ENCODE peak calls at places on chromosomes 5 and 9, in nine cellular contexts. A is right atrium auricular region, X is lower leg skin, W is cardiac muscle cell, H is endothelial cell of umbilical vein, E is SJSA1, L is foreskin fibroblast, G is hepatocyte, K is breast epithelium. S is an unnamed sample.

GRCh38 chr9:100499866-100500265 is 26.9 kb downstream of the TMEFF1 start:
- DNase-seq in A (no peak), X (no peak), W (no peak), H (no peak), E (no peak), L (no peak), G (no peak), K (no peak), S (no peak)

GRCh38 chr9:3980212-3980611 is 319.7 kb downstream of the GLIS3 start:
- DNase-seq in A (no peak), X (no peak), W (peak), H (no peak), E (no peak), L (no peak), G (no peak), K (no peak), S (no peak)

GRCh38 chr5:91332267-91333044 is 50.7 kb downstream of the ARRDC3 start:
- DNase-seq in A (no peak), X (no peak), W (no peak), H (no peak), E (peak), L (peak), G (peak), K (no peak), S (no peak)

GRCh38 chr9:120928720-120929389 is 2.3 kb upstream of the TRAF1 start:
- DNase-seq in A (peak), X (peak), W (peak), H (peak), E (no peak), L (peak), G (peak), K (peak), S (no peak)

GRCh38 chr5:135040331-135041144 is 6.5 kb upstream of the PITX1 start:
- DNase-seq in A (no peak), X (no peak), W (peak), H (no peak), E (no peak), L (no peak), G (no peak), K (no peak), S (no peak)

GRCh38 chr5:73330613-73331012 is 118.0 kb downstream of the FOXD1 start:
- DNase-seq in A (no peak), X (no peak), W (no peak), H (no peak), E (no peak), L (no peak), G (no peak), K (no peak), S (no peak)

GRCh38 chr9:133647765-133648469 is 11.8 kb downstream of the DBH start:
- DNase-seq in A (no peak), X (no peak), W (no peak), H (no peak), E (no peak), L (no peak), G (no peak), K (no peak), S (no peak)

GRCh38 chr5:82720764-82721163 is 356.4 kb downstream of the TMEM167A start:
- DNase-seq in A (no peak), X (no peak), W (no peak), H (no peak), E (peak), L (no peak), G (no peak), K (no peak), S (no peak)

GRCh38 chr5:172715931-172716682 is 54.9 kb downstream of the DUSP1 start:
- DNase-seq in A (no peak), X (no peak), W (no peak), H (no peak), E (no peak), L (no peak), G (no peak), K (no peak), S (no peak)

GRCh38 chr5:3199941-3200340 is 395.7 kb upstream of the IRX1 start:
- DNase-seq in A (no peak), X (no peak), W (no peak), H (no peak), E (no peak), L (no peak), G (no peak), K (no peak), S (no peak)

GRCh38 chr5:36842087-36842486 is 34.5 kb upstream of the NIPBL start:
- DNase-seq in A (no peak), X (no peak), W (no peak), H (no peak), E (no peak), L (no peak), G (no peak), K (no peak), S (no peak)

GRCh38 chr9:106861585-106862114 is 1.3 kb upstream of the ZNF462 start:
- DNase-seq in A (no peak), X (no peak), W (no peak), H (peak), E (no peak), L (no peak), G (no peak), K (no peak), S (no peak)

GRCh38 chr9:115036691-115037090 is 81.3 kb downstream of the TNC start:
- DNase-seq in A (no peak), X (no peak), W (no peak), H (no peak), E (no peak), L (no peak), G (no peak), K (no peak), S (no peak)

GRCh38 chr5:132471006-132471907 is 19.3 kb downstream of the IRF1 start:
- DNase-seq in A (no peak), X (no peak), W (no peak), H (no peak), E (no peak), L (no peak), G (no peak), K (peak), S (no peak)

GRCh38 chr9:25029724-25030123 is 484.0 kb upstream of the IZUMO3 start:
- DNase-seq in A (no peak), X (no peak), W (no peak), H (no peak), E (no peak), L (no peak), G (no peak), K (no peak), S (no peak)

GRCh38 chr9:83327323-83327722 is 210.9 kb downstream of the FRMD3 start:
- DNase-seq in A (no peak), X (no peak), W (peak), H (no peak), E (peak), L (no peak), G (peak), K (no peak), S (no peak)

GRCh38 chr9:123883634-123884033 is 46.3 kb downstream of the DENND1A start:
- DNase-seq in A (no peak), X (no peak), W (no peak), H (no peak), E (no peak), L (no peak), G (no peak), K (no peak), S (no peak)

GRCh38 chr9:21711504-21711903 is 90.9 kb upstream of the MTAP start:
- DNase-seq in A (no peak), X (no peak), W (no peak), H (no peak), E (no peak), L (no peak), G (no peak), K (no peak), S (no peak)

GRCh38 chr9:8751531-8751930 is 952.0 kb upstream of the DMAC1 start:
- DNase-seq in A (no peak), X (no peak), W (no peak), H (no peak), E (no peak), L (no peak), G (no peak), K (no peak), S (no peak)

GRCh38 chr5:94103507-94104245 is 362.3 kb upstream of the POU5F2 start:
- DNase-seq in A (no peak), X (no peak), W (no peak), H (no peak), E (no peak), L (no peak), G (no peak), K (no peak), S (no peak)

GRCh38 chr5:107023732-107024131 is 647.0 kb downstream of the EFNA5 start:
- DNase-seq in A (no peak), X (no peak), W (no peak), H (peak), E (no peak), L (no peak), G (no peak), K (no peak), S (no peak)

GRCh38 chr5:109619661-109620060 is 70.1 kb upstream of the MAN2A1 start:
- DNase-seq in A (no peak), X (no peak), W (no peak), H (no peak), E (no peak), L (no peak), G (no peak), K (no peak), S (no peak)

GRCh38 chr5:91528831-91529230 is 145.7 kb upstream of the ARRDC3 start:
- DNase-seq in A (no peak), X (no peak), W (no peak), H (no peak), E (no peak), L (no peak), G (no peak), K (no peak), S (peak)

GRCh38 chr9:37324691-37325490 is 97.6 kb upstream of the GRHPR start:
- DNase-seq in A (no peak), X (no peak), W (peak), H (no peak), E (no peak), L (no peak), G (no peak), K (no peak), S (peak)

GRCh38 chr5:78500028-78500427 is 139.6 kb downstream of the SCAMP1 start:
- DNase-seq in A (no peak), X (no peak), W (no peak), H (no peak), E (no peak), L (peak), G (no peak), K (no peak), S (no peak)

GRCh38 chr5:138464018-138464387 is 1.3 kb upstream of the EGR1 start:
- DNase-seq in A (peak), X (peak), W (peak), H (peak), E (peak), L (peak), G (peak), K (peak), S (peak)

GRCh38 chr5:16550316-16550952 is 66.4 kb downstream of the RETREG1 start:
- DNase-seq in A (no peak), X (peak), W (peak), H (peak), E (peak), L (peak), G (peak), K (no peak), S (no peak)

GRCh38 chr9:91138760-91139159 is 223.0 kb downstream of the AUH start:
- DNase-seq in A (no peak), X (peak), W (no peak), H (no peak), E (peak), L (peak), G (no peak), K (no peak), S (no peak)

GRCh38 chr5:160843240-160843639 is 8.8 kb downstream of the ATP10B start:
- DNase-seq in A (no peak), X (no peak), W (no peak), H (no peak), E (no peak), L (no peak), G (no peak), K (no peak), S (no peak)

GRCh38 chr9:127565231-127565630 is 46.8 kb upstream of the STXBP1 start:
- DNase-seq in A (no peak), X (no peak), W (no peak), H (no peak), E (no peak), L (no peak), G (no peak), K (no peak), S (no peak)

GRCh38 chr9:127563579-127563978 is 48.5 kb upstream of the STXBP1 start:
- DNase-seq in A (no peak), X (no peak), W (no peak), H (no peak), E (no peak), L (no peak), G (no peak), K (no peak), S (no peak)

GRCh38 chr9:127562271-127562780 is 49.8 kb upstream of the STXBP1 start:
- DNase-seq in A (no peak), X (no peak), W (no peak), H (no peak), E (no peak), L (no peak), G (no peak), K (no peak), S (no peak)

GRCh38 chr9:127561491-127562270 is 50.4 kb upstream of the STXBP1 start:
- DNase-seq in A (peak), X (peak), W (no peak), H (peak), E (peak), L (peak), G (peak), K (peak), S (no peak)

DNA sequence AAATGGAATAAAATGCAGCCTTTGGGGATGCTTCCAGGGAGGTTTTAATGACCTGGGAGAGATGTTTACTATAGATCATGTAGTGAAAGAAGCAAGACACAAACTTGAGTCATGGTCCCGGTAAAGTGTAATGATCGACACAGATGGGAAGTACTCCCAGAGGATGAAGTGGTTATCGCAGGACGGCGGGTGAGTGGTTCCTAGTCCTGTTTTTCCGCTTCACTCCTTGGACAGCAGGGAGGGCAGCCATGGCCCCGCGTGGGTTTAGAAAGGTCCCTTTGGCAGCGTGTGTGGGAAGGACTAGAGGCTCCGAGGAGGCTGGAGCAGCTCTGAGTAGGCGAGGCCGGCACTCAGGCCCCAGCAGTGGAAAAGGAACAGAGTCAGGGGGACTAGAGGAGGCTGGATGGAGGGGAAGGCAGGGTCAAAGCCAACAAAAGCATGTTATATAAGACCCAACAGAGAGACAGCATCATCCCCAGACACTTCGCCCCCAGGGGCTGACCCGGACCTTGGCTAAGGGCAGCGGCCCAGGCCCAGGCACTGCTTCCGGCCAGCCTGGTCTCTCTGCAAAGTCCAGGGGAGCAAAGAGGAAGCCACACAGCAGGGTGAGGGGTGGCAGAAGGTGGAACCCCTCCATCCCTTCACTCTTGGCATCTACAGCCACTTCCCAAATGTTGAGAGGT is 49.1 kb upstream of the STXBP1 start:
- DNase-seq in A (no peak), X (no peak), W (no peak), H (peak), E (peak), L (peak), G (no peak), K (no peak), S (no peak)
- H3K4me3 ChIP-seq in A (no peak), X (no peak), W (no peak), H (no peak), E (no peak), L (peak), G (no peak), K (no peak), S (no peak)

GRCh38 chr9:87093777-87094176 is 146.5 kb upstream of the GAS1 start:
- DNase-seq in A (no peak), X (no peak), W (no peak), H (no peak), E (no peak), L (no peak), G (no peak), K (no peak), S (no peak)
- H3K4me3 ChIP-seq in A (no peak), X (no peak), W (no peak), H (no peak), E (no peak), L (no peak), G (no peak), K (no peak), S (no peak)

GRCh38 chr9:470795-471194 is 256.1 kb downstream of the DOCK8 start:
- DNase-seq in A (no peak), X (no peak), W (no peak), H (peak), E (no peak), L (no peak), G (no peak), K (no peak), S (no peak)

GRCh38 chr9:466749-467148 is 252.1 kb downstream of the DOCK8 start:
- DNase-seq in A (no peak), X (no peak), W (no peak), H (no peak), E (no peak), L (no peak), G (no peak), K (no peak), S (no peak)

GRCh38 chr9:470041-470781 is 255.5 kb downstream of the DOCK8 start:
- DNase-seq in A (peak), X (peak), W (peak), H (peak), E (peak), L (peak), G (peak), K (peak), S (no peak)

GRCh38 chr9:469672-470040 is 255.0 kb downstream of the DOCK8 start:
- DNase-seq in A (no peak), X (no peak), W (no peak), H (no peak), E (no peak), L (no peak), G (no peak), K (no peak), S (no peak)

DNA sequence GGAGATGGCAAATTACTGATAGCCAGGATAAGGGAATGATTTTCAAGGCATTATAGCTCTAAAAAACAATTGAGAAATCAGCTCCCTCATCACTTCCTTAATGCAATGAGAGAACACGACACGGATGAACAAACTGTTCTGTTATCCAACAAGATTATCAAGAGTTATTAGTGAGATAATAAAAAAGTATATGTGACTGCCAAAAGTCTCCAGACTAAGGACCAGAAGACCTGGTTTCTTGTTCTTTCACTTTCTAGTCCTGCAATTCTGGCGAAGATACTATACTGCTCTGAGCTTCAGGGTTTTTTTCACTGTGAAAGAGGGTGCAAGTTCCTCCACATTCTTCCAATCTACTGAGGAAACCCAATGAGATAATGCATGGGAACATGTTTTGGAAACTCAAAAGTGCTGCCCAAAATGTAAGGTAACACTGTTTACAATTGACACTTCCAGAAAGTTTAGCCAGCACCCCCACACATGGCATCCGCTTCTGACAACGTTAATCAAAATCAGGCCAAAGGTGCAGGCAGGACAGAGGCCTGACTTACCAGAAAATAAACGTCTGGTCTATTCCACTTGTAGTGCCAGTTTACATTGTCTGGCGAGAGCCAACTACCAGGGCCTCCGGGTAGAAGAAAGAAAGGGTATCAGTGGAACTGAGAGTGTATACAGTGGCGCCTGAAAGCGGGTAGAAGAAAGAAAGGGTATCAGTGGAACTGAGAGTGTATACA is 254.3 kb downstream of the DOCK8 start:
- DNase-seq in A (no peak), X (no peak), W (no peak), H (no peak), E (no peak), L (no peak), G (no peak), K (no peak), S (peak)
- H3K4me3 ChIP-seq in A (no peak), X (no peak), W (no peak), H (no peak), E (no peak), L (no peak), G (no peak), K (peak), S (peak)

GRCh38 chr9:130660326-130660682 is 4.1 kb upstream of the PRDM12 start:
- DNase-seq in A (no peak), X (no peak), W (no peak), H (no peak), E (no peak), L (no peak), G (no peak), K (no peak), S (no peak)
- H3K4me3 ChIP-seq in A (peak), X (no peak), W (no peak), H (no peak), E (peak), L (no peak), G (no peak), K (peak), S (no peak)

GRCh38 chr5:21817668-21818419 is 1035.3 kb downstream of the CDH12 start:
- DNase-seq in A (no peak), X (no peak), W (no peak), H (peak), E (no peak), L (no peak), G (no peak), K (no peak), S (no peak)
- H3K4me3 ChIP-seq in A (no peak), X (no peak), W (no peak), H (peak), E (no peak), L (no peak), G (no peak), K (peak), S (no peak)

DNA sequence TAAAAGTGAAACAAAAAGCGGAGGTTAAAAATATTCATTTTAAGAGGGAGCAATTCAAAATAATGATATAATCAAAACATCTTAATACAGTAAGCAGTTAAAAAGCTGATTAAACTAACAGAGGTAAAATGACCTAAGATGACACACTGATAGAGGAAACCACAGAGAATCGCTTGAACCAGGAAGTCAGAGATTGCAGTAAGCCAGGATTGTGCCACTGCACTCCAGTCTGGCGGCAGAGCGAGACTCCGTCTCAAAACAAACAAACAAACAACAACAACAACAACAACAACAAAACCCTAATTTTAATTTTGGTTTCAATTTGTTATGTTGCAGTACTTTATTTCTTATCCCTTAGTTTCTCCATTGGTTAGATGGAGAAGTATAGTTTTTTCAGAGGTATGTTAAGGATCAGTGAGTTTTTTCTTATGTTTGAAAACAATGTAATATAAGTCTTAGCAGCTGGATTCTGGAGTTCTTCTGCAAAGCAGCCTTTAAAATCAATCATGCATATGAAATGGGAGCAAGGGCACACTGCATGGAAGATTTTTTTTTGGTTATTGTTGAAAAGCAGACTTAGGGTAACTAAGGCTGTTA is 58.5 kb downstream of the MLANA start:
- DNase-seq in A (no peak), X (peak), W (no peak), H (no peak), E (peak), L (peak), G (peak), K (no peak), S (no peak)
- H3K4me3 ChIP-seq in A (no peak), X (no peak), W (no peak), H (no peak), E (peak), L (peak), G (no peak), K (no peak), S (peak)

DNA sequence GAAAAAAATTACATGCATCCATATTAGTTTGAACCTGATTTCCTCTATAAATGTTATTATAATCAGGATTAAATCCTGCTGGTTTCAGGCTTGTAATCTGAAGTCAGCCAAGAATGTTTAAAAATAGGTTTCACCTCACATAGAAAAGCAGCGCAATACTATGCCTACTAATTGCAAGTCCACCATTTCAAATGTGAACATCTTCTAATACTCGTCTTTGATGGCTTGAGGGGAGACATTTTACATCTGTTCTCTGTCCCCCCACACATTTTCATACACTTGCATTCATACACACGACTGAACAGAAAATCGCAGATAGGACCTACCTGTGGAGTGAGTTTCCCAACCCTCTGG is 41.8 kb downstream of the FREM1 start:
- DNase-seq in A (no peak), X (no peak), W (no peak), H (no peak), E (no peak), L (no peak), G (no peak), K (no peak), S (no peak)
- H3K4me3 ChIP-seq in A (no peak), X (no peak), W (no peak), H (no peak), E (no peak), L (no peak), G (no peak), K (no peak), S (no peak)

GRCh38 chr9:136550439-136551085 is 4.7 kb upstream of the NOTCH1 start:
- DNase-seq in A (no peak), X (no peak), W (no peak), H (no peak), E (no peak), L (no peak), G (no peak), K (no peak), S (no peak)
- H3K4me3 ChIP-seq in A (no peak), X (no peak), W (no peak), H (no peak), E (no peak), L (no peak), G (no peak), K (no peak), S (no peak)

S was measured in LNCaP clone FGC.